ENCODE peak calls at places on chromosomes 13 and 19, in seven cellular contexts. X is neuronal stem cell, M is trophoblast cell, D is IMR-90, E is H9, L is H1, I is mesenchymal stem cell. F is an unnamed sample.

GRCh38 chr19:6685962-6686627 is 16.1 kb upstream of the TNFSF14 start:
- DNase-seq in I (no peak), L (no peak), X (no peak), D (no peak), E (no peak), M (no peak), F (no peak)

GRCh38 chr13:89401209-89401810 is 1730.1 kb downstream of the SLITRK5 start:
- DNase-seq in E (no peak), M (peak), D (peak), L (no peak), I (peak), X (no peak), F (peak)

GRCh38 chr19:29884044-29884443 is 58.0 kb upstream of the URI1 start:
- DNase-seq in M (no peak), I (no peak), L (no peak), D (no peak), E (no peak), X (no peak), F (no peak)

GRCh38 chr13:48532146-48532472 is 771 bp downstream of the RCBTB2 start:
- DNase-seq in D (peak), M (no peak), I (no peak), L (no peak), X (no peak), E (no peak), F (no peak)

GRCh38 chr19:47538812-47539211 is 23.9 kb upstream of the NAPA start:
- DNase-seq in L (no peak), I (no peak), E (no peak), D (no peak), X (no peak), M (no peak), F (no peak)

GRCh38 chr13:105925496-105925895 is 610.0 kb downstream of the EFNB2 start:
- DNase-seq in M (no peak), I (peak), D (peak), E (no peak), X (no peak), L (no peak), F (no peak)

GRCh38 chr13:59681630-59682311 is 482.0 kb downstream of the DIAPH3 start:
- DNase-seq in I (no peak), E (no peak), D (no peak), X (no peak), M (no peak), L (no peak), F (no peak)

GRCh38 chr19:15452111-15453047 is 2.6 kb upstream of the WIZ start:
- DNase-seq in E (peak), X (peak), L (peak), D (peak), M (peak), I (peak), F (peak)

GRCh38 chr19:49094505-49095482 is 9.5 kb downstream of the SNRNP70 start:
- DNase-seq in E (no peak), M (no peak), L (no peak), X (no peak), D (no peak), I (no peak), F (no peak)
- H3K4ac ChIP-seq in E (no peak), M (no peak), L (no peak), X (no peak), D (no peak), I (no peak), F (no peak)

DNA sequence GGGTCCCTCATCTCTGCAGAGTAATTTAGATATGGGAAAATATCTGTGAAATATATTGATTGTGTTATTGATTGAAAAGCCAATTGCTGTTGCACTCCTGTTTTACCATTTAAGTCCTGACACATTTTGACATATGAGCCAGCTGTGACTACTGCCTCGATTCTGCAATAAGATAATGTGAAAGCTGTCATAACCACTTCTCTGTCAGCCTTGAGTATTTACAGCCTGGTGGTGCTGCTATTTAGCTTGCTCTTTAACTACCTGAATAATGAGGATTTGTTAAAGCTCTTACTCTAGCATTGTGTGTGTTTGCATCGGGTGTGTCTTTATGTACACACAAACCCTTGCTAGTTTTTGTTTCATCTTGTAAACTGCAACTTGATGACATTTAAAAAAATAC is 550.0 kb downstream of the DACH1 start:
- DNase-seq in I (no peak), X (no peak), D (no peak), M (no peak), L (no peak), E (no peak), F (no peak)
- H4K8ac ChIP-seq in I (no peak), X (no peak), D (no peak), M (no peak), L (no peak), E (no peak), F (no peak)

DNA sequence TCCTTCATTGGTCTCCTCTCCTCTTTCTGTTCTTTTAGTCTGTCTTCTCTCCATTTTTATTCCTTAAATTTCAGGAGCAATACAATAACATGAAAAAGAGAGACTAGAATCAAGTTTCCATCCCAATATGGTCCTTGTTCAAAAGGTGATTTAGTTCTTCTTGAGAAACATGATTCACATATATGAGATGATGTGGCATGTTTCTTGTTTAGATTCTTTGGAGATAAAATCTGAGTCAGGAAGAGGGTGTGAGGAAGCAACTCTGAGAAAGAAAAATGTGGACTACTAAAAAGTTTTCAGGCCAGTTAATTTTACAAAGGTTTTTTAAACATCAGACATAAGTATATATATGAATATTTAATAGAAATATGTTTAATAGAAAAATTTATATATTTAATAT is 231.4 kb downstream of the OXGR1 start:
- DNase-seq in L (no peak), M (no peak), I (peak), X (no peak), E (no peak), D (no peak), F (no peak)
- H3K4ac ChIP-seq in L (no peak), M (no peak), I (no peak), X (no peak), E (no peak), D (no peak), F (no peak)

GRCh38 chr19:55882626-55883025 is 46.3 kb downstream of the NLRP4 start:
- DNase-seq in M (no peak), L (no peak), I (no peak), X (no peak), E (no peak), D (no peak), F (no peak)
- H4K8ac ChIP-seq in M (no peak), L (no peak), I (no peak), X (no peak), E (no peak), D (no peak), F (no peak)

GRCh38 chr19:54230031-54230430 is 7.2 kb upstream of the LILRB3 start:
- DNase-seq in L (no peak), M (no peak), X (no peak), D (no peak), I (no peak), E (no peak), F (no peak)
- H3K4ac ChIP-seq in L (no peak), M (no peak), X (no peak), D (no peak), I (no peak), E (no peak), F (no peak)

GRCh38 chr13:30718661-30719520 is 16.5 kb upstream of the ALOX5AP start:
- DNase-seq in D (peak), I (peak), E (no peak), M (peak), L (no peak), X (no peak), F (no peak)
- H4K8ac ChIP-seq in D (peak), I (peak), E (no peak), M (no peak), L (no peak), X (no peak), F (no peak)